ENCODE peak calls at places on chromosome 14, in eight cellular contexts. S, O, P, K, X, Y, G and V are unnamed samples.

GRCh38 chr14:65225299-65226159 is 123.2 kb upstream of the MAX start:
- DNase-seq in Y (no peak), O (no peak), G (no peak), X (peak; percentile 72), P (no peak), K (no peak), S (peak; percentile 89), V (no peak)

GRCh38 chr14:39241637-39242036 is 7.9 kb downstream of the MIA2 start:
- DNase-seq in S (no peak), Y (no peak), P (no peak), O (no peak), X (no peak), G (no peak), K (no peak), V (no peak)

GRCh38 chr14:22820731-22821130 is 5.5 kb upstream of the SLC7A7 start:
- DNase-seq in O (no peak), X (no peak), P (no peak), G (no peak), K (no peak), S (no peak), Y (no peak), V (no peak)

GRCh38 chr14:68937790-68938514 is 41.1 kb downstream of the ACTN1 start:
- DNase-seq in K (no peak), S (no peak), G (peak; percentile 69), X (peak; percentile 63), P (no peak), Y (peak; percentile 77), O (no peak), V (no peak)

GRCh38 chr14:68199465-68200145 is 380.0 kb downstream of the RAD51B start:
- DNase-seq in Y (no peak), S (peak; percentile 63), G (no peak), K (no peak), P (no peak), X (peak; percentile 53), O (no peak), V (no peak)

GRCh38 chr14:32396874-32397273 is 67.8 kb downstream of the AKAP6 start:
- DNase-seq in G (no peak), P (no peak), Y (no peak), X (no peak), K (no peak), S (no peak), O (no peak), V (no peak)

GRCh38 chr14:96858643-96859042 is 61.5 kb downstream of the VRK1 start:
- DNase-seq in G (no peak), Y (no peak), P (no peak), X (no peak), O (no peak), S (no peak), K (no peak), V (no peak)

GRCh38 chr14:99169776-99170356 is 102.1 kb downstream of the BCL11B start:
- DNase-seq in S (no peak), K (no peak), X (no peak), Y (no peak), O (peak; percentile 15), P (no peak), G (no peak), V (no peak)

GRCh38 chr14:69491226-69491625 is 6.7 kb downstream of the PLEKHD1 start:
- DNase-seq in S (no peak), X (no peak), K (no peak), O (no peak), G (no peak), P (no peak), Y (no peak), V (no peak)

GRCh38 chr14:52706286-52706685 is 714 bp upstream of the PSMC6 start:
- DNase-seq in G (peak; percentile 79), K (no peak), X (no peak), O (no peak), S (no peak), Y (no peak), P (no peak), V (no peak)

GRCh38 chr14:104870368-104871144 is 5.5 kb downstream of the CEP170B start:
- DNase-seq in O (peak; percentile 64), S (no peak), X (peak; percentile 51), K (no peak), G (peak; percentile 69), P (no peak), Y (peak; percentile 58), V (no peak)

GRCh38 chr14:32430326-32430725 is 101.2 kb downstream of the AKAP6 start:
- DNase-seq in S (no peak), K (no peak), G (no peak), Y (no peak), P (no peak), X (no peak), O (no peak), V (no peak)

GRCh38 chr14:54775486-54776100 is 127.0 kb downstream of the GCH1 start:
- DNase-seq in Y (no peak), K (no peak), P (no peak), X (no peak), O (no peak), G (no peak), S (no peak), V (no peak)

GRCh38 chr14:99574099-99574880 is 29.7 kb downstream of the CCDC85C start:
- DNase-seq in S (peak; percentile 29), G (no peak), P (peak; percentile 30), X (peak; percentile 75), O (no peak), Y (no peak), K (peak; percentile 69), V (no peak)

GRCh38 chr14:41303506-41303905 is 303.2 kb upstream of the LRFN5 start:
- DNase-seq in G (no peak), K (no peak), S (no peak), P (no peak), Y (no peak), O (no peak), X (no peak), V (no peak)

GRCh38 chr14:95545769-95546168 is 10.9 kb downstream of the GLRX5 start:
- DNase-seq in P (peak; percentile 71), Y (no peak), X (no peak), S (peak; percentile 77), K (no peak), G (no peak), O (no peak), V (no peak)

GRCh38 chr14:53190938-53191337 is 37.8 kb upstream of the DDHD1 start:
- DNase-seq in G (peak; percentile 79), O (no peak), P (no peak), Y (no peak), K (no peak), S (no peak), X (no peak), V (no peak)

GRCh38 chr14:69711471-69712216 is 55.3 kb upstream of the SRSF5 start:
- DNase-seq in X (no peak), P (no peak), K (no peak), O (no peak), Y (no peak), G (no peak), S (no peak), V (no peak)

GRCh38 chr14:105974902-105975301 is 448.5 kb downstream of the TMEM121 start:
- DNase-seq in O (no peak), G (peak; percentile 95), S (no peak), P (no peak), K (no peak), X (no peak), Y (no peak), V (peak; percentile 67)

GRCh38 chr14:101992708-101993107 is 28.3 kb downstream of the DYNC1H1 start:
- DNase-seq in K (no peak), Y (no peak), P (no peak), O (no peak), G (no peak), S (no peak), X (no peak), V (no peak)
- TF ChIP-seq CTCF in K (no peak), Y (no peak), P (no peak), O (no peak), G (no peak), S (no peak), X (no peak), V (no peak)

GRCh38 chr14:56247495-56248087 is 129.4 kb downstream of the PELI2 start:
- DNase-seq in P (no peak), Y (no peak), G (no peak), O (no peak), K (no peak), X (no peak), S (no peak), V (no peak)
- TF ChIP-seq CTCF in P (peak; percentile 37), Y (peak; percentile 39), G (no peak), O (no peak), K (no peak), X (no peak), S (peak; percentile 58), V (no peak)

GRCh38 chr14:75521415-75522199 is 662 bp upstream of the BATF start:
- DNase-seq in P (no peak), K (no peak), X (no peak), Y (no peak), O (no peak), S (no peak), G (peak; percentile 31), V (no peak)

GRCh38 chr14:75520852-75521251 is 1.4 kb upstream of the BATF start:
- DNase-seq in O (no peak), G (no peak), X (no peak), K (no peak), P (no peak), S (no peak), Y (no peak), V (no peak)

GRCh38 chr14:75519826-75520692 is 2.2 kb upstream of the BATF start:
- DNase-seq in Y (no peak), X (no peak), O (no peak), G (no peak), S (no peak), P (peak; percentile 4), K (no peak), V (no peak)

GRCh38 chr14:75519394-75519793 is 2.9 kb upstream of the BATF start:
- DNase-seq in P (no peak), O (no peak), G (no peak), K (no peak), S (no peak), Y (no peak), X (no peak), V (no peak)

GRCh38 chr14:75518625-75519024 is 3.6 kb upstream of the BATF start:
- DNase-seq in O (no peak), G (peak; percentile 79), X (no peak), K (no peak), P (no peak), S (no peak), Y (no peak), V (no peak)
- TF ChIP-seq CTCF in O (no peak), G (peak; percentile 67), X (no peak), K (no peak), P (no peak), S (peak; percentile 55), Y (peak; percentile 26), V (peak; percentile 33)

DNA sequence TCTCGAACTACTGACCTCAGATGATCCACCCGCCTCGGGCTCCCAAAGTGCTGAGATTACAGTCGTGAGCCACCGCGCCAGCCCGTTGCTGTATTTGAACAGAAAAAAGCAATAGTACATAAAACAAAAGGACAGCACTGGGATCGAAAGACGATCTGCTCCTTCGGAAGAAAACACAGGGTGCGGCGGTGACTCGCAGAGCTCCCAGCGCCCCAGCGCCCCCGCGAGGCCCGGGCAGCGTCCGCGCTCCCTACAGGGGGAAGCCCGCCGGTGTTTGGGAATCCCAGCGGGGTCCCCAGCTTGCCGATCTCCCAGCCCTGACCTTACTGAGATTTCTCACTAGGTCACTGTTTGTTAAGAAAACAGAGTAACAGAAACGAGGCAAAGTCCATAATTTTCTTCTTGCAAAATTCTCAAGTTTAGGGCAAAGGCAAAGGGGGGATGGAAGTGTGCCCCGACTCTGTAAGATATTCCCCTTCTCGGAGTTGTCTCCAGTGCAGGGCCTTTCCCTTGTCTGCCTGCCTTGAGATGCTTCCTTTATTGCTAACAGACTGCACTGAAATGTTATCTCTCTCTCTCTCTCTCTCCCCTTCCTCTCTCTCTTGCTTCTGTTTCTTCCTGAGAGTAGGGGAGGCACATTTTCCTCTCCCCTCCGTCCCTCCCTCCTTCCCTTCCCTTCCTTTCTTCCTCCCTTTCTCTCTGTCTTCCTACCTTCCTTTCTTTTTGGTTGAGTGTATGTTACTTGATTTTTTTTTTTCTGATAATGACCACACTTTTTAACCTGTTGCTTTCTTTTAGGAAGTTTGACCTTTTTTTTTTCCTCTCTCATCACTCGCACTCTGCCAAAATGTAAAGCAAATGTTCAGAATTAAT is 92.0 kb downstream of the TMEM30B start:
- DNase-seq in Y (peak; percentile 78), O (peak; percentile 66), X (peak; percentile 48), G (peak; percentile 44), P (no peak), S (no peak), K (peak; percentile 38), V (no peak)
- TF ChIP-seq CTCF in Y (peak; percentile 69), O (peak; percentile 58), X (peak; percentile 36), G (no peak), P (peak; percentile 72), S (peak; percentile 68), K (no peak), V (no peak)